ENCODE peak calls at places on chromosomes 16 and 17, in seven cellular contexts. V is MCF 10A; X is right atrium auricular region; B is T-helper 1 cell; C is CD4-positive, alpha-beta T cell; Z is chondrocyte; S is activated naive CD8-positive, alpha-beta T cell treated with anti-CD3 and anti-CD28 coated beads, Interleukin-2, amount 50 U/mL, for 16 hours. T is an unnamed sample.

GRCh38 chr16:4293822-4294457 is 21.1 kb upstream of the TFAP4 start:
- DNase-seq in V (peak; percentile 57), X (peak; percentile 67), B (no peak), C (no peak), Z (no peak), S (no peak), T (no peak)

GRCh38 chr16:2990891-2991290 is 10.6 kb upstream of the PKMYT1 start:
- DNase-seq in V (peak; percentile 56), X (no peak), B (no peak), C (no peak), Z (no peak), S (no peak), T (no peak)

GRCh38 chr17:36848008-36848902 is 89.0 kb upstream of the LHX1 start:
- DNase-seq in V (peak; percentile 53), X (no peak), B (no peak), C (no peak), Z (peak; percentile 52), S (no peak), T (no peak)

GRCh38 chr16:1530883-1531637 is 2.4 kb upstream of the TMEM204 start:
- DNase-seq in V (no peak), X (peak; percentile 82), B (no peak), C (no peak), Z (no peak), S (no peak), T (no peak)

GRCh38 chr16:79370736-79371135 is 229.8 kb downstream of the MAF start:
- DNase-seq in V (no peak), X (no peak), B (peak; percentile 13), C (peak; percentile 5), Z (no peak), S (no peak), T (no peak)

GRCh38 chr16:28859326-28859725 is 4.3 kb upstream of the SH2B1 start:
- DNase-seq in V (no peak), X (no peak), B (no peak), C (no peak), Z (no peak), S (no peak), T (no peak)

GRCh38 chr17:16945513-16946201 is 26.3 kb downstream of the TNFRSF13B start:
- DNase-seq in V (peak; percentile 16), X (peak; percentile 54), B (no peak), C (no peak), Z (no peak), S (no peak), T (no peak)

GRCh38 chr16:50269061-50269705 is 2.8 kb downstream of the ADCY7 start:
- DNase-seq in V (no peak), X (no peak), B (no peak), C (no peak), Z (peak; percentile 77), S (no peak), T (no peak)

GRCh38 chr17:42107597-42108576 is 4.6 kb downstream of the DHX58 start:
- DNase-seq in V (peak; percentile 68), X (no peak), B (peak; percentile 86), C (peak; percentile 91), Z (no peak), S (peak; percentile 84), T (peak; percentile 94)

GRCh38 chr16:79071424-79071823 is 529.1 kb downstream of the MAF start:
- DNase-seq in V (peak; percentile 54), X (no peak), B (no peak), C (no peak), Z (no peak), S (no peak), T (peak; percentile 4)

GRCh38 chr16:75229172-75230031 is 10.6 kb downstream of the CTRB1 start:
- DNase-seq in V (no peak), X (no peak), B (no peak), C (no peak), Z (peak; percentile 90), S (no peak), T (no peak)

GRCh38 chr17:48604770-48605329 is at the start of gene HOXB6:
- DNase-seq in V (no peak), X (no peak), B (no peak), C (no peak), Z (no peak), S (no peak), T (no peak)

GRCh38 chr17:34363183-34363661 is at the start of gene CCL1:
- DNase-seq in V (no peak), X (no peak), B (no peak), C (no peak), Z (no peak), S (no peak), T (no peak)

GRCh38 chr17:35486920-35487727 is 38.6 kb upstream of the SLFN13 start:
- DNase-seq in V (peak; percentile 88), X (peak; percentile 68), B (peak; percentile 61), C (peak; percentile 73), Z (no peak), S (peak; percentile 60), T (peak; percentile 64)

GRCh38 chr16:4064950-4065352 is 51.3 kb downstream of the ADCY9 start:
- DNase-seq in V (no peak), X (no peak), B (peak; percentile 19), C (no peak), Z (no peak), S (peak; percentile 21), T (no peak)

GRCh38 chr16:76176153-76176552 is 101.0 kb upstream of the CNTNAP4 start:
- DNase-seq in V (no peak), X (no peak), B (no peak), C (no peak), Z (no peak), S (no peak), T (no peak)

GRCh38 chr16:85800321-85800669 is 800 bp downstream of the COX4I1 start:
- DNase-seq in V (no peak), X (no peak), B (no peak), C (peak; percentile 60), Z (no peak), S (no peak), T (no peak)

GRCh38 chr17:9875441-9875840 is 29.6 kb downstream of the RCVRN start:
- DNase-seq in V (no peak), X (no peak), B (no peak), C (no peak), Z (no peak), S (no peak), T (no peak)

GRCh38 chr17:2084766-2085647 is 30.1 kb downstream of the HIC1 start:
- DNase-seq in V (peak; percentile 33), X (no peak), B (no peak), C (no peak), Z (no peak), S (no peak), T (peak; percentile 25)

GRCh38 chr17:8563981-8564602 is 66.4 kb downstream of the MYH10 start:
- DNase-seq in V (no peak), X (no peak), B (no peak), C (no peak), Z (no peak), S (no peak), T (no peak)

GRCh38 chr17:81339502-81340296 is 44.6 kb upstream of the SLC38A10 start:
- DNase-seq in V (no peak), X (no peak), B (no peak), C (no peak), Z (no peak), S (no peak), T (no peak)

GRCh38 chr17:60229189-60229802 is 79.5 kb downstream of the CA4 start:
- DNase-seq in V (peak; percentile 16), X (no peak), B (no peak), C (no peak), Z (no peak), S (no peak), T (no peak)

GRCh38 chr16:67150058-67150832 is 553 bp downstream of the B3GNT9 start:
- DNase-seq in V (no peak), X (no peak), B (no peak), C (peak; percentile 9), Z (no peak), S (no peak), T (no peak)

GRCh38 chr16:28260193-28260592 is 32.1 kb upstream of the SBK1 start:
- DNase-seq in V (no peak), X (no peak), B (no peak), C (no peak), Z (no peak), S (no peak), T (no peak)

GRCh38 chr17:82386881-82387498 is 15.4 kb downstream of the UTS2R start:
- DNase-seq in V (no peak), X (no peak), B (no peak), C (no peak), Z (no peak), S (no peak), T (no peak)